ENCODE peak calls at places on chromosomes 11 and 22, in six cellular contexts. One of them, this sample, is unnamed.

GRCh38 chr11:120547871-120548681 is 36.5 kb downstream of the GRIK4 start:
- DNase-seq in activated naive CD4-positive, alpha-beta T cell: no peak
- DNase-seq in NCI-H1105: peak; percentile 89
- DNase-seq in HFF-Myc: peak; percentile 84
- DNase-seq in AG10803: peak; percentile 98
- DNase-seq in stimulated activated CD8-positive, alpha-beta memory T cell treated with anti-CD3 and anti-CD28 coated beads, Interleukin-7, amount 100 ng/mL, for 1 hour: no peak
- DNase-seq in this sample: peak; percentile 87

GRCh38 chr11:122781378-122782040 is 56.8 kb upstream of the CRTAM start:
- DNase-seq in stimulated activated CD8-positive, alpha-beta memory T cell treated with anti-CD3 and anti-CD28 coated beads, Interleukin-7, amount 100 ng/mL, for 1 hour: peak; percentile 59
- DNase-seq in AG10803: peak; percentile 93
- DNase-seq in activated naive CD4-positive, alpha-beta T cell: peak; percentile 57
- DNase-seq in NCI-H1105: peak; percentile 89
- DNase-seq in HFF-Myc: peak; percentile 74
- DNase-seq in this sample: peak; percentile 82

GRCh38 chr11:25576320-25576719 is 755.6 kb upstream of the ANO3 start:
- DNase-seq in HFF-Myc: no peak
- DNase-seq in AG10803: no peak
- DNase-seq in activated naive CD4-positive, alpha-beta T cell: no peak
- DNase-seq in stimulated activated CD8-positive, alpha-beta memory T cell treated with anti-CD3 and anti-CD28 coated beads, Interleukin-7, amount 100 ng/mL, for 1 hour: no peak
- DNase-seq in NCI-H1105: no peak
- DNase-seq in this sample: no peak

GRCh38 chr11:61045271-61045670 is 57.0 kb upstream of the CD5 start:
- DNase-seq in NCI-H1105: no peak
- DNase-seq in AG10803: no peak
- DNase-seq in stimulated activated CD8-positive, alpha-beta memory T cell treated with anti-CD3 and anti-CD28 coated beads, Interleukin-7, amount 100 ng/mL, for 1 hour: no peak
- DNase-seq in HFF-Myc: no peak
- DNase-seq in activated naive CD4-positive, alpha-beta T cell: no peak
- DNase-seq in this sample: no peak

GRCh38 chr11:71252434-71252781 is at the start of gene SHANK2:
- DNase-seq in stimulated activated CD8-positive, alpha-beta memory T cell treated with anti-CD3 and anti-CD28 coated beads, Interleukin-7, amount 100 ng/mL, for 1 hour: no peak
- DNase-seq in HFF-Myc: no peak
- DNase-seq in AG10803: no peak
- DNase-seq in activated naive CD4-positive, alpha-beta T cell: no peak
- DNase-seq in NCI-H1105: peak; percentile 22
- DNase-seq in this sample: no peak

GRCh38 chr11:19432370-19433163 is 191.8 kb upstream of the E2F8 start:
- DNase-seq in AG10803: peak; percentile 92
- DNase-seq in activated naive CD4-positive, alpha-beta T cell: no peak
- DNase-seq in stimulated activated CD8-positive, alpha-beta memory T cell treated with anti-CD3 and anti-CD28 coated beads, Interleukin-7, amount 100 ng/mL, for 1 hour: no peak
- DNase-seq in NCI-H1105: no peak
- DNase-seq in HFF-Myc: peak; percentile 11
- DNase-seq in this sample: no peak

GRCh38 chr11:90168571-90168970 is 34.1 kb downstream of the NAALAD2 start:
- DNase-seq in NCI-H1105: no peak
- DNase-seq in stimulated activated CD8-positive, alpha-beta memory T cell treated with anti-CD3 and anti-CD28 coated beads, Interleukin-7, amount 100 ng/mL, for 1 hour: no peak
- DNase-seq in HFF-Myc: no peak
- DNase-seq in AG10803: no peak
- DNase-seq in activated naive CD4-positive, alpha-beta T cell: no peak
- DNase-seq in this sample: no peak

GRCh38 chr11:33869511-33870422 is 22.1 kb downstream of the LMO2 start:
- DNase-seq in NCI-H1105: peak; percentile 47
- DNase-seq in AG10803: no peak
- DNase-seq in HFF-Myc: no peak
- DNase-seq in stimulated activated CD8-positive, alpha-beta memory T cell treated with anti-CD3 and anti-CD28 coated beads, Interleukin-7, amount 100 ng/mL, for 1 hour: no peak
- DNase-seq in activated naive CD4-positive, alpha-beta T cell: no peak
- DNase-seq in this sample: no peak

GRCh38 chr22:35548762-35549106 is 8.1 kb downstream of the RASD2 start:
- DNase-seq in AG10803: no peak
- DNase-seq in stimulated activated CD8-positive, alpha-beta memory T cell treated with anti-CD3 and anti-CD28 coated beads, Interleukin-7, amount 100 ng/mL, for 1 hour: no peak
- DNase-seq in HFF-Myc: no peak
- DNase-seq in NCI-H1105: no peak
- DNase-seq in activated naive CD4-positive, alpha-beta T cell: no peak
- DNase-seq in this sample: no peak

GRCh38 chr11:26946209-26946828 is 47.6 kb upstream of the FIBIN start:
- DNase-seq in AG10803: peak; percentile 90
- DNase-seq in activated naive CD4-positive, alpha-beta T cell: no peak
- DNase-seq in HFF-Myc: no peak
- DNase-seq in NCI-H1105: no peak
- DNase-seq in stimulated activated CD8-positive, alpha-beta memory T cell treated with anti-CD3 and anti-CD28 coated beads, Interleukin-7, amount 100 ng/mL, for 1 hour: no peak
- DNase-seq in this sample: no peak

GRCh38 chr11:2779981-2780849 is 80.4 kb upstream of the KCNQ1OT1 start:
- DNase-seq in NCI-H1105: no peak
- DNase-seq in stimulated activated CD8-positive, alpha-beta memory T cell treated with anti-CD3 and anti-CD28 coated beads, Interleukin-7, amount 100 ng/mL, for 1 hour: no peak
- DNase-seq in AG10803: no peak
- DNase-seq in HFF-Myc: no peak
- DNase-seq in activated naive CD4-positive, alpha-beta T cell: no peak
- DNase-seq in this sample: no peak

This sample was measured in caudate nucleus.